ENCODE peak calls at places on chromosomes 11 and 22, in four cellular contexts. Y, N, D and S are unnamed samples.

GRCh38 chr11:68413591-68413999 is 47.0 kb upstream of the PPP6R3 start:
- DNase-seq in N (no peak), D (no peak), Y (no peak), S (no peak)

GRCh38 chr11:70913715-70914231 is 338.6 kb downstream of the SHANK2 start:
- DNase-seq in N (no peak), D (no peak), Y (peak), S (no peak)

GRCh38 chr11:2901854-2902783 is 16.5 kb upstream of the CDKN1C start:
- DNase-seq in Y (peak), D (peak), N (peak), S (peak)

GRCh38 chr22:46290843-46291785 is 5.6 kb upstream of the GTSE1 start:
- DNase-seq in N (no peak), D (no peak), Y (peak), S (no peak)

GRCh38 chr11:76735841-76736240 is 47.3 kb upstream of the TSKU start:
- DNase-seq in D (no peak), N (no peak), Y (no peak), S (no peak)

GRCh38 chr11:9004310-9004945 is 627 bp upstream of the NRIP3 start:
- DNase-seq in D (peak), N (no peak), Y (peak), S (peak)

GRCh38 chr11:25432376-25432775 is 899.6 kb upstream of the ANO3 start:
- DNase-seq in Y (no peak), N (no peak), D (no peak), S (no peak)

GRCh38 chr11:1748467-1749019 is 1.9 kb downstream of the IFITM10 start:
- DNase-seq in N (no peak), Y (peak), D (no peak), S (no peak)

GRCh38 chr11:117177534-117178209 is 871 bp upstream of the SIDT2 start:
- DNase-seq in D (no peak), N (no peak), Y (no peak), S (no peak)

GRCh38 chr22:25373961-25374360 is 154.5 kb downstream of the CRYBB2 start:
- DNase-seq in Y (no peak), D (no peak), N (no peak), S (no peak)

GRCh38 chr11:83815736-83816135 is 529.6 kb upstream of the CCDC90B start:
- DNase-seq in N (peak), D (no peak), Y (no peak), S (no peak)

GRCh38 chr11:47204633-47204989 is 10.2 kb upstream of the DDB2 start:
- DNase-seq in D (no peak), N (peak), Y (no peak), S (no peak)

GRCh38 chr11:112564228-112564955 is 303.7 kb upstream of the PLET1 start:
- DNase-seq in N (peak), D (no peak), Y (peak), S (no peak)

GRCh38 chr11:83349371-83349770 is 63.2 kb upstream of the CCDC90B start:
- DNase-seq in D (no peak), N (no peak), Y (no peak), S (no peak)

GRCh38 chr11:40054631-40055030 is 1404.8 kb downstream of the LRRC4C start:
- DNase-seq in D (no peak), N (peak), Y (no peak), S (no peak)

GRCh38 chr11:131745405-131745804 is 375.0 kb downstream of the NTM start:
- DNase-seq in Y (no peak), N (peak), D (no peak), S (no peak)

GRCh38 chr11:47948137-47948536 is 32.2 kb upstream of the PTPRJ start:
- DNase-seq in D (no peak), N (peak), Y (no peak), S (no peak)

GRCh38 chr22:45208993-45209838 is 31.5 kb downstream of the KIAA0930 start:
- DNase-seq in Y (peak), N (peak), D (peak), S (peak)

GRCh38 chr11:77069336-77069968 is 2.7 kb downstream of the CAPN5 start:
- DNase-seq in N (no peak), Y (no peak), D (no peak), S (no peak)

GRCh38 chr11:75337195-75337654 is 14.2 kb downstream of the ARRB1 start:
- DNase-seq in D (no peak), Y (no peak), N (peak), S (no peak)

GRCh38 chr11:128328955-128329551 is 258.3 kb downstream of the ETS1 start:
- DNase-seq in Y (no peak), D (no peak), N (no peak), S (no peak)

GRCh38 chr11:67401495-67402191 is at the start of gene PPP1CA:
- DNase-seq in D (peak), N (peak), Y (peak), S (peak)

GRCh38 chr22:37489994-37490393 is 3.8 kb upstream of the MFNG start:
- DNase-seq in D (no peak), N (no peak), Y (no peak), S (no peak)

GRCh38 chr11:44066732-44067131 is 662 bp downstream of the ACCS start:
- DNase-seq in D (no peak), Y (peak), N (peak), S (no peak)

GRCh38 chr11:125303186-125303585 is 138.6 kb downstream of the PKNOX2 start:
- DNase-seq in N (no peak), D (no peak), Y (no peak), S (no peak)

GRCh38 chr11:121249039-121249663 is 43.4 kb upstream of the SC5D start:
- DNase-seq in N (peak), D (no peak), Y (no peak), S (no peak)

GRCh38 chr22:49658902-49659280 is 168.8 kb downstream of the BRD1 start:
- DNase-seq in N (no peak), Y (no peak), D (no peak), S (no peak)

GRCh38 chr11:14578551-14578956 is 58.4 kb upstream of the PSMA1 start:
- DNase-seq in D (peak), N (peak), Y (peak), S (peak)

GRCh38 chr11:74085542-74085892 is 76.6 kb upstream of the UCP3 start:
- DNase-seq in N (peak), D (no peak), Y (no peak), S (no peak)

GRCh38 chr11:68750197-68750987 is 928 bp downstream of the TESMIN start:
- DNase-seq in N (no peak), D (peak), Y (no peak), S (peak)

GRCh38 chr11:110123003-110123402 is 29.8 kb downstream of the ZC3H12C start:
- DNase-seq in D (no peak), N (peak), Y (no peak), S (no peak)

GRCh38 chr22:20004464-20004863 is 12.2 kb downstream of the ARVCF start:
- DNase-seq in D (no peak), N (no peak), Y (no peak), S (no peak)

GRCh38 chr22:19718255-19719054 is 4.2 kb downstream of the SEPTIN5 start:
- DNase-seq in Y (peak), N (no peak), D (no peak), S (no peak)